ENCODE peak calls at places on chromosomes 13 and 19, in four cellular contexts. A is CD4-positive, alpha-beta T cell; K is fibroblast of lung; G is omental fat pad. J is an unnamed sample.
A peak's percentile ranks its signal among the peaks of the same experiment; 100 is the strongest.

GRCh38 chr19:33456845-33457220 is 64.8 kb downstream of the PEPD start:
- DNase-seq in G (no peak), A (no peak), K (no peak), J (no peak)

GRCh38 chr13:113458218-113459065 is 5.2 kb upstream of the ADPRHL1 start:
- DNase-seq in K (peak; percentile 72), G (no peak), A (no peak), J (peak; percentile 20)

GRCh38 chr13:20482275-20482761 is 43.3 kb downstream of the CRYL1 start:
- DNase-seq in K (peak; percentile 28), G (no peak), A (no peak), J (peak; percentile 3)

GRCh38 chr19:24159707-24160106 is 72.7 kb downstream of the ZNF254 start:
- DNase-seq in K (peak; percentile 3), G (no peak), A (no peak), J (peak; percentile 24)

GRCh38 chr13:50779443-50780200 is 63.9 kb downstream of the DLEU7 start:
- DNase-seq in A (no peak), K (no peak), G (no peak), J (no peak)

GRCh38 chr13:113064534-113065405 is 40.8 kb upstream of the F7 start:
- DNase-seq in A (no peak), K (peak; percentile 50), G (no peak), J (peak; percentile 79)

GRCh38 chr13:72782717-72783116 is 784 bp downstream of the PIBF1 start:
- DNase-seq in G (no peak), A (no peak), K (peak; percentile 34), J (peak; percentile 31)

GRCh38 chr19:13817018-13817614 is 21.9 kb downstream of the ZSWIM4 start:
- DNase-seq in G (no peak), K (no peak), A (no peak), J (no peak)

GRCh38 chr13:98940325-98940724 is 37.5 kb downstream of the DOCK9 start:
- DNase-seq in G (no peak), A (no peak), K (no peak), J (no peak)

GRCh38 chr13:97196340-97196739 is 25.8 kb upstream of the MBNL2 start:
- DNase-seq in G (no peak), K (no peak), A (no peak), J (no peak)

GRCh38 chr19:495440-496332 is 600 bp upstream of the MADCAM1 start:
- DNase-seq in K (peak; percentile 20), A (peak; percentile 28), G (no peak), J (peak; percentile 44)

GRCh38 chr13:93227906-93228801 is 1.5 kb downstream of the GPC6 start:
- DNase-seq in G (no peak), A (no peak), K (peak; percentile 91), J (peak; percentile 92)

GRCh38 chr13:26186995-26187394 is 35.1 kb downstream of the RNF6 start:
- DNase-seq in A (no peak), K (peak; percentile 4), G (no peak), J (no peak)

DNA sequence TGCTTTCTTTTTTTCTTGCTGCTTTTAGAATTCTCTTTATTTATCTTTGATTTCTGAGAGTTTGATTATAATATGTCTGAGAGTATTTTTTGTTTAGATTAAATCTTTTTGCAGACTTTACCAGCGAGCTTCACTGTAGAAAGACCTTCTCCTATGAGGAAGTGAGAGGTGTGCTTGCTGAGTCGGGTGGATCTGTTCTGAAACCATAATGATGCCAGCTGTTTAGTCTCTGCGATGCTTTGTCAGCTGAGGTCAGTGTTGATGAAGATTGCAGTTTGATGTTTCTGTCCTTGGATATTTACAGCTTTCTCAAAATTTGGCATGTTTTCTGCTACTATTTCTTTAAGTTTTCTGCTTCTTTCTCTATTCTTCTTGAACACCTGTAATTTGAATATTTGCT is 309.1 kb upstream of the SLITRK6 start:
- DNase-seq in G (no peak), K (no peak), A (no peak), J (no peak)
- TF ChIP-seq CTCF in G (no peak), K (no peak), A (no peak), J (no peak)

GRCh38 chr13:23628765-23629565 is 58.8 kb downstream of the TNFRSF19 start:
- DNase-seq in K (peak; percentile 43), G (no peak), A (no peak), J (peak; percentile 61)

GRCh38 chr13:23631676-23632622 is 61.7 kb downstream of the TNFRSF19 start:
- DNase-seq in K (no peak), A (no peak), G (no peak), J (peak; percentile 49)

GRCh38 chr13:23628250-23628649 is 58.0 kb downstream of the TNFRSF19 start:
- DNase-seq in K (no peak), G (no peak), A (no peak), J (no peak)

GRCh38 chr13:23630349-23631093 is 60.3 kb downstream of the TNFRSF19 start:
- DNase-seq in G (no peak), A (no peak), K (no peak), J (no peak)

GRCh38 chr13:23629566-23630272 is 59.5 kb downstream of the TNFRSF19 start:
- DNase-seq in K (no peak), A (no peak), G (no peak), J (no peak)
- TF ChIP-seq CTCF in K (no peak), A (no peak), G (no peak), J (no peak)

GRCh38 chr19:18477042-18477760 is 39.3 kb upstream of the ISYNA1 start:
- DNase-seq in A (no peak), K (no peak), G (no peak), J (no peak)
- TF ChIP-seq CTCF in A (no peak), K (no peak), G (no peak), J (no peak)

DNA sequence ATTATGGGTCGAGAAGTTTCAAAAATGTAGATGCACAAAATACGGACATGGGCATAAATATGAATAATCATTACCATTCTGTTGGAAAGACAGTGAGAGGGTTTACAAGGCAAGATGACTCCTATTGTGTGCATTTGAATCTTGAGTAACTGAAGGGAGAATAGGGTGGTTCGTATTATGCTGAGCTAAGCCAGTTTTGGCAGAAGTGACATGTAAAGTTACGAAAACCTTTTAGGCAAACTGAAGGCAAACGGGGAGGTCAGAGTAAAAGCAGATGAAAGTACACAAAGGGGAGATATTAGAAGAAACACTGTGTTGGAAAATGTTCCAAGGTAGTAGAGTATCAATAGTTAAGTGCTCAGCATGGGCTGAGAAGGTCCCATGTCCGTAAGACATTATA is 16.8 kb downstream of the DCT start:
- DNase-seq in G (no peak), A (no peak), K (no peak), J (no peak)
- TF ChIP-seq CTCF in G (no peak), A (no peak), K (no peak), J (no peak)

GRCh38 chr13:29106651-29107050 is 286.5 kb downstream of the MTUS2 start:
- DNase-seq in A (no peak), K (no peak), G (no peak), J (no peak)

GRCh38 chr13:29110003-29110402 is 289.9 kb downstream of the MTUS2 start:
- DNase-seq in A (no peak), G (no peak), K (no peak), J (no peak)

GRCh38 chr13:29103036-29103800 is 283.1 kb downstream of the MTUS2 start:
- DNase-seq in A (no peak), K (no peak), G (no peak), J (no peak)

GRCh38 chr13:29104461-29104860 is 284.3 kb downstream of the MTUS2 start:
- DNase-seq in K (no peak), G (no peak), A (no peak), J (no peak)

DNA sequence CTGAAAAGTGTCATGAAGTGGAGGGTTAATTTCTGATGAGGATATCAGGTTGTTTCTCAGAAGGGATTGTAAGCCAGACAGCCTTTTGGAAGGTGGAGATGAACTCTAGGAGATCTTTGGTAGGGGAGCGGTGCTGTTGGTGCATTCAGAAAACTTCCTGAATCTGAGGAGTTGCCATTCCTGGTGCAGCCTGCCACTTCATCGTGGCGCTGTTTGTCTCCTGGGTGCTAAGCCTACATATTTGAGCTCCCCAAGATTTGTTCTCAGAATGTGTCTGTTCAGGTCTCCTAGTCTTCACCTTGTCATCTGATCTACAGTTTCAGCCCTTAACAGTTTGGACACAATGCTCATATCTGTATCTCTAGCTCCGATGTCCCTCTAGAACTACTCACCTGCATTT is 285.6 kb downstream of the MTUS2 start:
- DNase-seq in G (no peak), A (no peak), K (no peak), J (no peak)
- TF ChIP-seq CTCF in G (no peak), A (no peak), K (no peak), J (no peak)

GRCh38 chr13:31965361-31966066 is 66.1 kb upstream of the FRY start:
- DNase-seq in K (peak; percentile 43), G (no peak), A (no peak), J (peak; percentile 81)

GRCh38 chr13:31964168-31964567 is 67.4 kb upstream of the FRY start:
- DNase-seq in A (no peak), K (no peak), G (no peak), J (no peak)

GRCh38 chr13:31970237-31970930 is 61.2 kb upstream of the FRY start:
- DNase-seq in G (no peak), K (peak; percentile 51), A (no peak), J (peak; percentile 73)

GRCh38 chr13:31968473-31968872 is 63.1 kb upstream of the FRY start:
- DNase-seq in K (no peak), A (no peak), G (no peak), J (peak; percentile 64)

DNA sequence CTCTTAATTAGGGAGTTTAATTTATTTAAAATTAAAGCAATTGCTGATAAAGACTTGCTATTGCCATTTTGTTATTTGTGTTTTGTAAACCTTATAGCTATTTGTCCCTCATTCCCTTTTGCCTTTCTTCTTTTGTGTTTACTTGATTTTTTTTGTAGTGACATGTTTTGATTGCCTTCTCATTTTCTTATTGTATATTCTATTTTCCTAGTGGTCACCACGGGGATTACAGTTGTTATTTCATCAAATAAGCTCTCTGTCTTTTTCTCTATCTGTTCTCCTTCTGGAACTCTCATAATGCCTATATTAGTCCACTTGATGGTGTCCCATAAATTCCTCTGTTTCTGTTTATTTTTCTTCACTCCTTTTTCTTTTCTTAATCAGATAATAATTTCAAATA is 64.4 kb upstream of the FRY start:
- DNase-seq in A (no peak), K (no peak), G (no peak), J (no peak)
- TF ChIP-seq CTCF in A (no peak), K (no peak), G (no peak), J (no peak)

J was measured in fibroblast of pulmonary artery.